ENCODE peak calls at places on chromosome 3, in six cellular contexts. S is sigmoid colon; J is activated T-cell treated with anti-CD3 and anti-CD28 coated beads for 1 hour; N is dermis microvascular lymphatic vessel endothelial cell; Z is neural crest cell; F is CD8-positive, alpha-beta memory T cell. I is an unnamed sample.

GRCh38 chr3:193914602-193915001 is 221.3 kb upstream of the HES1 start:
- DNase-seq in N (no peak), S (no peak), J (no peak), F (no peak), Z (no peak), I (no peak)

GRCh38 chr3:9809615-9810356 is at the start of gene TTLL3:
- DNase-seq in Z (peak; percentile 67), N (no peak), F (peak; percentile 42), J (peak; percentile 26), S (peak; percentile 92), I (peak; percentile 88)

GRCh38 chr3:39349080-39349479 is 19.6 kb downstream of the CCR8 start:
- DNase-seq in Z (no peak), S (no peak), F (no peak), N (no peak), J (no peak), I (no peak)

GRCh38 chr3:146172586-146172985 is 11.6 kb upstream of the PLOD2 start:
- DNase-seq in J (no peak), N (no peak), F (no peak), Z (no peak), S (no peak), I (no peak)

GRCh38 chr3:171833775-171834460 is 9.2 kb upstream of the TMEM212 start:
- DNase-seq in N (peak; percentile 54), J (no peak), Z (no peak), S (no peak), F (no peak), I (no peak)

GRCh38 chr3:112776836-112777235 is 69.8 kb downstream of the CD200R1L start:
- DNase-seq in N (no peak), Z (no peak), S (no peak), F (no peak), J (no peak), I (no peak)

GRCh38 chr3:58783845-58784244 is 117.3 kb upstream of the FAM3D start:
- DNase-seq in Z (no peak), N (no peak), J (no peak), F (no peak), S (no peak), I (no peak)

GRCh38 chr3:177673105-177673804 is 476.0 kb upstream of the TBL1XR1 start:
- DNase-seq in N (no peak), S (no peak), J (no peak), Z (no peak), F (no peak), I (no peak)

GRCh38 chr3:149393355-149394165 is 16.1 kb upstream of the TM4SF1 start:
- DNase-seq in F (no peak), S (no peak), J (no peak), Z (peak; percentile 61), N (peak; percentile 88), I (peak; percentile 43)

GRCh38 chr3:140403559-140403958 is 274.3 kb upstream of the TRIM42 start:
- DNase-seq in J (no peak), F (no peak), Z (no peak), N (no peak), S (no peak), I (no peak)

GRCh38 chr3:9214185-9214584 is 35.3 kb downstream of the SRGAP3 start:
- DNase-seq in Z (no peak), F (no peak), S (no peak), J (no peak), N (no peak), I (no peak)

GRCh38 chr3:12934431-12934830 is 93.1 kb upstream of the RPL32 start:
- DNase-seq in J (no peak), F (no peak), Z (no peak), S (peak; percentile 89), N (no peak), I (no peak)

GRCh38 chr3:61358364-61358763 is 107.1 kb upstream of the FHIT start:
- DNase-seq in N (no peak), S (peak; percentile 90), Z (no peak), J (no peak), F (no peak), I (no peak)

GRCh38 chr3:124972457-124972856 is 37.9 kb upstream of the MUC13 start:
- DNase-seq in S (no peak), F (no peak), Z (no peak), N (no peak), J (no peak), I (peak; percentile 65)

GRCh38 chr3:101099791-101100190 is 106.6 kb upstream of the ABI3BP start:
- DNase-seq in Z (no peak), F (no peak), J (no peak), N (no peak), S (no peak), I (no peak)

GRCh38 chr3:23390446-23390845 is 187.3 kb downstream of the UBE2E2 start:
- DNase-seq in S (no peak), J (no peak), N (no peak), F (no peak), Z (no peak), I (no peak)

GRCh38 chr3:196096382-196096953 is 14.6 kb upstream of the TFRC start:
- DNase-seq in N (no peak), J (no peak), S (peak; percentile 77), F (no peak), Z (no peak), I (no peak)

I was measured in HuH-7.